ENCODE peak calls at places on chromosomes 3 and 15, in five cellular contexts. One of them, this sample, is unnamed.
A peak's percentile ranks its signal among the peaks of the same experiment; 100 is the strongest.

GRCh38 chr3:58839187-58839586 is 172.6 kb upstream of the FAM3D start:
- DNase-seq in small intestine: no peak
- DNase-seq in heart left ventricle: no peak
- DNase-seq in HAP-1: no peak
- DNase-seq in mammary epithelial cell: no peak
- DNase-seq in this sample: no peak

GRCh38 chr3:52047295-52047960 is 8.9 kb downstream of the DUSP7 start:
- DNase-seq in heart left ventricle: no peak
- DNase-seq in mammary epithelial cell: peak; percentile 91
- DNase-seq in small intestine: no peak
- DNase-seq in HAP-1: no peak
- DNase-seq in this sample: no peak

GRCh38 chr15:33834892-33835730 is 133.2 kb upstream of the CHRM5 start:
- DNase-seq in small intestine: no peak
- DNase-seq in HAP-1: no peak
- DNase-seq in mammary epithelial cell: no peak
- DNase-seq in heart left ventricle: no peak
- DNase-seq in this sample: no peak

GRCh38 chr3:142115927-142116668 is 33.2 kb downstream of the TFDP2 start:
- DNase-seq in mammary epithelial cell: no peak
- DNase-seq in heart left ventricle: no peak
- DNase-seq in HAP-1: no peak
- DNase-seq in small intestine: no peak
- DNase-seq in this sample: no peak

GRCh38 chr3:99730870-99731269 is 86.8 kb upstream of the CMSS1 start:
- DNase-seq in small intestine: no peak
- DNase-seq in HAP-1: no peak
- DNase-seq in heart left ventricle: no peak
- DNase-seq in mammary epithelial cell: no peak
- DNase-seq in this sample: no peak

GRCh38 chr3:186432189-186432588 is 70.2 kb upstream of the DGKG start:
- DNase-seq in HAP-1: no peak
- DNase-seq in small intestine: no peak
- DNase-seq in mammary epithelial cell: peak; percentile 52
- DNase-seq in heart left ventricle: no peak
- DNase-seq in this sample: no peak

GRCh38 chr3:185677146-185677829 is 91.2 kb downstream of the SENP2 start:
- DNase-seq in small intestine: peak; percentile 72
- DNase-seq in heart left ventricle: no peak
- DNase-seq in mammary epithelial cell: peak; percentile 96
- DNase-seq in HAP-1: peak; percentile 54
- DNase-seq in this sample: peak; percentile 75

GRCh38 chr15:39156636-39157255 is 424.1 kb upstream of the THBS1 start:
- DNase-seq in heart left ventricle: no peak
- DNase-seq in small intestine: no peak
- DNase-seq in mammary epithelial cell: no peak
- DNase-seq in HAP-1: no peak
- DNase-seq in this sample: no peak

GRCh38 chr15:84992157-84992940 is 10.7 kb downstream of the PDE8A start:
- DNase-seq in heart left ventricle: no peak
- DNase-seq in HAP-1: no peak
- DNase-seq in small intestine: peak; percentile 90
- DNase-seq in mammary epithelial cell: peak; percentile 97
- DNase-seq in this sample: peak; percentile 53

GRCh38 chr15:98433302-98433701 is 215.0 kb upstream of the IGF1R start:
- DNase-seq in small intestine: no peak
- DNase-seq in heart left ventricle: no peak
- DNase-seq in HAP-1: no peak
- DNase-seq in mammary epithelial cell: no peak
- DNase-seq in this sample: peak; percentile 34

GRCh38 chr3:181630873-181631272 is 80.9 kb upstream of the SOX2 start:
- DNase-seq in mammary epithelial cell: no peak
- DNase-seq in heart left ventricle: no peak
- DNase-seq in small intestine: no peak
- DNase-seq in HAP-1: no peak
- DNase-seq in this sample: no peak

GRCh38 chr3:46304739-46305138 is 49.2 kb upstream of the CCR2 start:
- DNase-seq in HAP-1: no peak
- DNase-seq in mammary epithelial cell: no peak
- DNase-seq in small intestine: no peak
- DNase-seq in heart left ventricle: no peak
- DNase-seq in this sample: no peak

GRCh38 chr15:63277044-63277892 is at the start of gene APH1B:
- DNase-seq in HAP-1: peak; percentile 98
- DNase-seq in small intestine: peak; percentile 70
- DNase-seq in heart left ventricle: peak; percentile 92
- DNase-seq in mammary epithelial cell: peak; percentile 56
- DNase-seq in this sample: peak; percentile 93

GRCh38 chr15:57732526-57733331 is 26.2 kb downstream of the POLR2M start:
- DNase-seq in mammary epithelial cell: peak; percentile 45
- DNase-seq in heart left ventricle: no peak
- DNase-seq in HAP-1: peak; percentile 79
- DNase-seq in small intestine: peak; percentile 65
- DNase-seq in this sample: peak; percentile 69

GRCh38 chr3:181417748-181418147 is 294.0 kb upstream of the SOX2 start:
- DNase-seq in heart left ventricle: no peak
- DNase-seq in small intestine: no peak
- DNase-seq in HAP-1: peak; percentile 54
- DNase-seq in mammary epithelial cell: peak; percentile 74
- DNase-seq in this sample: no peak

GRCh38 chr3:44914936-44915335 is 40.5 kb downstream of the TGM4 start:
- DNase-seq in mammary epithelial cell: no peak
- DNase-seq in small intestine: peak; percentile 10
- DNase-seq in heart left ventricle: no peak
- DNase-seq in HAP-1: peak; percentile 37
- DNase-seq in this sample: peak; percentile 32

GRCh38 chr3:139554628-139555027 is 15.1 kb upstream of the RBP1 start:
- DNase-seq in HAP-1: no peak
- DNase-seq in mammary epithelial cell: no peak
- DNase-seq in small intestine: no peak
- DNase-seq in heart left ventricle: no peak
- DNase-seq in this sample: no peak

GRCh38 chr15:68277131-68277604 is 377 bp upstream of the FEM1B start:
- DNase-seq in small intestine: peak; percentile 49
- DNase-seq in heart left ventricle: no peak
- DNase-seq in mammary epithelial cell: no peak
- DNase-seq in HAP-1: peak; percentile 85
- DNase-seq in this sample: peak; percentile 83

GRCh38 chr15:37888356-37888755 is 46.1 kb upstream of the TMCO5A start:
- DNase-seq in HAP-1: no peak
- DNase-seq in mammary epithelial cell: no peak
- DNase-seq in small intestine: no peak
- DNase-seq in heart left ventricle: no peak
- DNase-seq in this sample: no peak

GRCh38 chr3:160707187-160707789 is 30.3 kb downstream of the ARL14 start:
- DNase-seq in HAP-1: peak; percentile 41
- DNase-seq in small intestine: peak; percentile 51
- DNase-seq in heart left ventricle: no peak
- DNase-seq in mammary epithelial cell: peak; percentile 36
- DNase-seq in this sample: peak; percentile 11

GRCh38 chr15:73822998-73823397 is 50.4 kb upstream of the TBC1D21 start:
- DNase-seq in small intestine: no peak
- DNase-seq in mammary epithelial cell: peak; percentile 23
- DNase-seq in heart left ventricle: no peak
- DNase-seq in HAP-1: peak; percentile 60
- DNase-seq in this sample: peak; percentile 26

GRCh38 chr3:142394921-142395622 is 52.8 kb downstream of the XRN1 start:
- DNase-seq in heart left ventricle: no peak
- DNase-seq in small intestine: no peak
- DNase-seq in HAP-1: no peak
- DNase-seq in mammary epithelial cell: no peak
- DNase-seq in this sample: no peak

GRCh38 chr3:127212711-127213110 is 19.8 kb downstream of the PRR23E start:
- DNase-seq in HAP-1: no peak
- DNase-seq in small intestine: no peak
- DNase-seq in mammary epithelial cell: no peak
- DNase-seq in heart left ventricle: no peak
- DNase-seq in this sample: no peak

GRCh38 chr15:67120839-67121540 is 55.6 kb downstream of the SMAD3 start:
- DNase-seq in HAP-1: no peak
- DNase-seq in mammary epithelial cell: peak; percentile 88
- DNase-seq in heart left ventricle: peak; percentile 93
- DNase-seq in small intestine: peak; percentile 64
- DNase-seq in this sample: no peak

GRCh38 chr3:168088106-168088722 is 7.5 kb downstream of the GOLIM4 start:
- DNase-seq in HAP-1: peak; percentile 52
- DNase-seq in mammary epithelial cell: no peak
- DNase-seq in small intestine: peak; percentile 45
- DNase-seq in heart left ventricle: no peak
- DNase-seq in this sample: peak; percentile 16

GRCh38 chr15:29969587-29970401 is 113.0 kb upstream of the GOLGA8J start:
- DNase-seq in heart left ventricle: no peak
- DNase-seq in HAP-1: no peak
- DNase-seq in small intestine: no peak
- DNase-seq in mammary epithelial cell: no peak
- DNase-seq in this sample: no peak

GRCh38 chr3:129016725-129017530 is 15.8 kb downstream of the EFCC1 start:
- DNase-seq in small intestine: peak; percentile 44
- DNase-seq in HAP-1: no peak
- DNase-seq in mammary epithelial cell: no peak
- DNase-seq in heart left ventricle: peak; percentile 79
- DNase-seq in this sample: no peak

GRCh38 chr3:27472166-27472565 is 12.0 kb downstream of the SLC4A7 start:
- DNase-seq in mammary epithelial cell: no peak
- DNase-seq in HAP-1: no peak
- DNase-seq in small intestine: no peak
- DNase-seq in heart left ventricle: no peak
- DNase-seq in this sample: no peak

GRCh38 chr15:60582370-60583036 is 103.6 kb upstream of the ICE2 start:
- DNase-seq in small intestine: no peak
- DNase-seq in mammary epithelial cell: no peak
- DNase-seq in heart left ventricle: no peak
- DNase-seq in HAP-1: no peak
- DNase-seq in this sample: no peak

GRCh38 chr15:78048410-78048946 is 29.0 kb downstream of the TBC1D2B start:
- DNase-seq in HAP-1: no peak
- DNase-seq in heart left ventricle: no peak
- DNase-seq in small intestine: no peak
- DNase-seq in mammary epithelial cell: no peak
- DNase-seq in this sample: no peak

GRCh38 chr15:78050441-78050809 is 27.1 kb downstream of the TBC1D2B start:
- DNase-seq in mammary epithelial cell: no peak
- DNase-seq in HAP-1: peak; percentile 48
- DNase-seq in small intestine: peak; percentile 56
- DNase-seq in heart left ventricle: no peak
- DNase-seq in this sample: no peak

GRCh38 chr15:78046796-78047341 is 30.6 kb downstream of the TBC1D2B start:
- DNase-seq in mammary epithelial cell: peak; percentile 48
- DNase-seq in small intestine: peak; percentile 49
- DNase-seq in heart left ventricle: no peak
- DNase-seq in HAP-1: no peak
- DNase-seq in this sample: no peak

GRCh38 chr15:78049691-78050440 is 27.6 kb downstream of the TBC1D2B start:
- DNase-seq in HAP-1: no peak
- DNase-seq in mammary epithelial cell: peak; percentile 34
- DNase-seq in small intestine: peak; percentile 51
- DNase-seq in heart left ventricle: no peak
- DNase-seq in this sample: no peak

GRCh38 chr15:78047631-78048409 is 29.7 kb downstream of the TBC1D2B start:
- DNase-seq in heart left ventricle: no peak
- DNase-seq in small intestine: no peak
- DNase-seq in HAP-1: no peak
- DNase-seq in mammary epithelial cell: no peak
- DNase-seq in this sample: no peak
- H3K4me1 ChIP-seq in heart left ventricle: peaks cover 60% of the 10 kb centered on the region
- H3K4me1 ChIP-seq in small intestine: peaks cover 34% of the 10 kb centered on the region
- H3K4me1 ChIP-seq in HAP-1: peaks cover 21% of the 10 kb centered on the region
- H3K4me1 ChIP-seq in mammary epithelial cell: peaks cover 8% of the 10 kb centered on the region
- H3K4me1 ChIP-seq in this sample: peaks cover 25% of the 10 kb centered on the region

DNA sequence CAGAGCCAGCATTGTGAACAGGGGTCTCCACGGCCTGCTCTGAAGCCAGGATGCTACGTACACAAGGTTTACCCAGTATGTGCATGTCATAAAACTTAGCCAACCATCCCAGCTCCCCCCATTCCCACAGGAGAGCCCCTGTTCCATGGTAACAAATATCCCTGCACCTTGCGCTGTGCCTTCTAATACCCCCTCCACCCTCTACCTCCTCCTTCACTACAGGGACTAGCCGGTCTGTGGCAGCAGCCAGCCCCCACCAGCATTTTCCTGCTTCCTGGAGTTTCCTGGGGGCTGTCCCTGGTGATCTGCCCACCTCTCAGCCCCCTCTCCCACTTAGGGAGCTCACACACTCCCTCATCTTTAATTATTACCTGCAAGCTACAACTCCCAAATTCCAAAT is 20.4 kb downstream of the ACSBG1 start:
- DNase-seq in HAP-1: no peak
- DNase-seq in small intestine: no peak
- DNase-seq in mammary epithelial cell: no peak
- DNase-seq in heart left ventricle: no peak
- DNase-seq in this sample: no peak
- H3K4me1 ChIP-seq in HAP-1: peaks cover 2% of the 10 kb centered on the region
- H3K4me1 ChIP-seq in small intestine: peaks cover 11% of the 10 kb centered on the region
- H3K4me1 ChIP-seq in mammary epithelial cell: no peaks in the 10 kb centered on the region
- H3K4me1 ChIP-seq in heart left ventricle: peaks cover 71% of the 10 kb centered on the region
- H3K4me1 ChIP-seq in this sample: peaks cover 41% of the 10 kb centered on the region

GRCh38 chr3:11367116-11367781 is 95.1 kb downstream of the ATG7 start:
- DNase-seq in heart left ventricle: no peak
- DNase-seq in HAP-1: peak; percentile 67
- DNase-seq in mammary epithelial cell: no peak
- DNase-seq in small intestine: peak; percentile 5
- DNase-seq in this sample: no peak
- H3K4me1 ChIP-seq in heart left ventricle: peaks cover 30% of the 10 kb centered on the region
- H3K4me1 ChIP-seq in HAP-1: peaks cover 23% of the 10 kb centered on the region
- H3K4me1 ChIP-seq in mammary epithelial cell: no peaks in the 10 kb centered on the region
- H3K4me1 ChIP-seq in small intestine: no peaks in the 10 kb centered on the region
- H3K4me1 ChIP-seq in this sample: peaks cover 26% of the 10 kb centered on the region

GRCh38 chr3:97968376-97968775 is 3.9 kb downstream of the RIOX2 start:
- DNase-seq in heart left ventricle: no peak
- DNase-seq in HAP-1: no peak
- DNase-seq in mammary epithelial cell: no peak
- DNase-seq in small intestine: no peak
- DNase-seq in this sample: no peak

GRCh38 chr3:97969541-97969940 is 2.7 kb downstream of the RIOX2 start:
- DNase-seq in mammary epithelial cell: no peak
- DNase-seq in heart left ventricle: no peak
- DNase-seq in small intestine: no peak
- DNase-seq in HAP-1: no peak
- DNase-seq in this sample: no peak

GRCh38 chr3:97970131-97970530 is 2.1 kb downstream of the RIOX2 start:
- DNase-seq in mammary epithelial cell: no peak
- DNase-seq in small intestine: no peak
- DNase-seq in HAP-1: no peak
- DNase-seq in heart left ventricle: no peak
- DNase-seq in this sample: no peak

GRCh38 chr3:97970929-97971460 is 1.2 kb downstream of the RIOX2 start:
- DNase-seq in small intestine: no peak
- DNase-seq in heart left ventricle: no peak
- DNase-seq in mammary epithelial cell: no peak
- DNase-seq in HAP-1: no peak
- DNase-seq in this sample: no peak

DNA sequence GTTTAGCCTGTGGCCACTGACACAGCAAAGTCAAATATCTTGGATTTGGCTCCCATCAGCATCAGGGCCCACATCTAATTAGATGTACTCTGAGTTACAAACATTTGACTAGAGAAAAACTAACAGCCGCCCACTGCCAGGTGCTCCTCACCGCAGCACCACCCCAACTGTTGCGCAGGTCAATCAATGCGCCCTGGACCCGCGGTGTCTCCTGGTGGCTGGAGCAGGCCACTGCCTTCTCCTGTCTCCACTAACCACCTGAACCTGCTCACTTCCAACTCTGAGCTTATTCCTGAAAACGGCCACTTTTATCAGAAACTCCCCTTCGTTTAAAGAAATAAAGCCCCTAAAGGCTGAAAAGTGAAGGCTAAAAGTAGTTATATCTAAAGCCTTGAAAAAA is 4.3 kb downstream of the RIOX2 start:
- DNase-seq in small intestine: no peak
- DNase-seq in mammary epithelial cell: no peak
- DNase-seq in heart left ventricle: no peak
- DNase-seq in HAP-1: no peak
- DNase-seq in this sample: no peak
- H3K4me1 ChIP-seq in small intestine: no peaks in the 10 kb centered on the region
- H3K4me1 ChIP-seq in mammary epithelial cell: peaks cover 10% of the 10 kb centered on the region
- H3K4me1 ChIP-seq in heart left ventricle: peaks cover 28% of the 10 kb centered on the region
- H3K4me1 ChIP-seq in HAP-1: peaks cover 18% of the 10 kb centered on the region
- H3K4me1 ChIP-seq in this sample: peaks cover 7% of the 10 kb centered on the region